ENCODE peak calls at places on chromosomes 13 and 19, in seven cellular contexts. Z, D, G, V, J, F and Y are unnamed samples.

GRCh38 chr19:10259162-10259905 is 7.3 kb downstream of the MRPL4 start:
- DNase-seq in V (peak), D (peak), F (peak), J (peak), Z (peak), G (peak), Y (peak)

GRCh38 chr19:1752009-1752756 is 1.1 kb upstream of the ONECUT3 start:
- DNase-seq in V (no peak), Z (no peak), F (no peak), J (no peak), G (peak), D (no peak), Y (no peak)

GRCh38 chr13:101757446-101758039 is 305.1 kb downstream of the ITGBL1 start:
- DNase-seq in V (peak), D (peak), G (no peak), F (peak), Z (no peak), J (no peak), Y (no peak)

GRCh38 chr13:26457212-26457611 is 100.3 kb upstream of the WASF3 start:
- DNase-seq in D (no peak), G (no peak), F (no peak), V (no peak), J (no peak), Z (no peak), Y (no peak)

GRCh38 chr13:23610966-23611486 is 40.8 kb downstream of the TNFRSF19 start:
- DNase-seq in D (no peak), Z (no peak), J (no peak), F (peak), G (no peak), V (peak), Y (no peak)

GRCh38 chr13:26340812-26341211 is 86.9 kb downstream of the CDK8 start:
- DNase-seq in V (peak), J (no peak), G (no peak), D (no peak), Z (no peak), F (peak), Y (no peak)

GRCh38 chr13:60329221-60329983 is 67.6 kb upstream of the TDRD3 start:
- DNase-seq in F (peak), Z (peak), J (peak), D (peak), V (peak), G (no peak), Y (no peak)

GRCh38 chr13:89930861-89931260 is 1416.6 kb upstream of the MIR17HG start:
- DNase-seq in F (no peak), V (no peak), J (no peak), Z (no peak), G (no peak), D (no peak), Y (no peak)

GRCh38 chr13:113929628-113930615 is 44.0 kb downstream of the C13orf46 start:
- DNase-seq in F (no peak), Z (no peak), G (no peak), D (no peak), J (no peak), V (no peak), Y (peak)
- TF ChIP-seq CTCF in F (no peak), Z (no peak), G (no peak), D (no peak), J (no peak), V (no peak), Y (no peak)

GRCh38 chr13:30803791-30804190 is 68.4 kb downstream of the ALOX5AP start:
- DNase-seq in V (no peak), J (no peak), Z (no peak), D (no peak), G (no peak), F (no peak), Y (no peak)
- TF ChIP-seq CTCF in V (no peak), J (no peak), Z (no peak), D (no peak), G (no peak), F (no peak), Y (no peak)

DNA sequence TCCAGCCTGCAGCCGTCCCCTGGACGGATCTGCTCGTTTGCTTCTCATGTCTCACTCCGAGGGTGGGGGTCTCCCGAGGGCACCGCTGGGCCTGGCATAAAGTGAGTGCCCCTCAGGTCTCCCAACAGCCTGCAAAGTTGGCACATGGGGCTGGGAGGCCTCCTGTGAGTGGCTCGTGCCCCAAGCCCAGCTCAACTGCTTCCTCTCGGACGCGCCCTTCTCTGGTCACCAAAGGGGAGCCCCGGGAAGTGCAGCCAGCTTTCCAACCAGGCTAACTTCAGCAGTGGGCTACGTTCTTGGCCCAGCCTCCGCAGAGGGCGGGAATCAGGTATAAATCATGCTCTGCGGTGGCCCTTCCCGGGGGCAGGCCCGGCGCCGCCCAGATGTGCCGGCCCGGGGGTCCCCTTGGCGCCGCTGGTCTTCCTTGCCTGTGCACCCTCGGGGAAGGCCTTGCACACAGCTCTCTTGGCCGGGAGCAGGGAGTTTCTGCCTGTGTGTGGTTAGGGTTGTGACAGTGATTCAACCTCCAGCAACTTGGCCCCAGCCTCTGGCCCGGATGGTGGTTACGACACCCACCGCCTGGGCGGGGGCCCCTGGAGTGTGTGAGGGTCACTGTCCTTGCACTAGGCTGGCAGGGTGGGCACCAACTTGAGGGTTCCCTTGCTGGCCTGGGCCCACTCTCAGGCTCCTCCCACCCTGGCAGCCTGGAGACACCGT is 20.7 kb downstream of the CEBPG start:
- DNase-seq in F (peak), G (peak), D (no peak), V (peak), Z (no peak), J (peak), Y (no peak)
- TF ChIP-seq CTCF in F (no peak), G (no peak), D (no peak), V (no peak), Z (no peak), J (no peak), Y (no peak)

DNA sequence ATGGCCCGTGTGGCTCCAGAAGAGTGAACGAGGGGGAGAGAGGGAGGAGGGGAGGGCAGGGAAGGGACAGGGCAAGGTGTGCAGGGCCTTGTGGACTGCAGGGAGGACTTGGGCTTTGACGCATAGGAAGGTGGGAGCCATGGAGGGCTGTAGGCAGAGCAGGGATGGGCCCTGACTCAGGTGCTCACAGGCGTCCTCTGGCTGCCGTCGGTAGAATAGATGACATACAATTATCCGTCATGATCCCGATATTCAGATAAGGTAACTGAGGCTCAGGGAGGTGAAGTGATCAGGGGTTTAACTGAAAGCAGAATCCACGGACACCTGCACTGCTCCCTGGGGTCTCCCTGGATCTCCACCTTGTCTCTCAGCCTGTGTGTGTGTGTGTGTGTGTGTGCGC is 3.4 kb downstream of the C3 start:
- DNase-seq in J (no peak), D (no peak), V (no peak), Z (no peak), F (no peak), G (peak), Y (no peak)
- TF ChIP-seq CTCF in J (no peak), D (no peak), V (peak), Z (no peak), F (peak), G (no peak), Y (no peak)

GRCh38 chr19:55471266-55471665 is 5.2 kb upstream of the ZNF628 start:
- DNase-seq in F (no peak), Z (no peak), V (no peak), J (no peak), G (no peak), D (no peak), Y (no peak)

GRCh38 chr19:55466246-55466614 is 1.7 kb upstream of the C19orf85 start:
- DNase-seq in J (no peak), V (no peak), Z (no peak), D (no peak), F (no peak), G (no peak), Y (no peak)

GRCh38 chr19:55467236-55468053 is 2.9 kb upstream of the C19orf85 start:
- DNase-seq in J (peak), G (peak), Z (peak), D (peak), F (peak), V (peak), Y (peak)

GRCh38 chr19:55465460-55466245 is 1.1 kb upstream of the C19orf85 start:
- DNase-seq in J (peak), G (peak), V (no peak), Z (no peak), F (no peak), D (no peak), Y (no peak)

DNA sequence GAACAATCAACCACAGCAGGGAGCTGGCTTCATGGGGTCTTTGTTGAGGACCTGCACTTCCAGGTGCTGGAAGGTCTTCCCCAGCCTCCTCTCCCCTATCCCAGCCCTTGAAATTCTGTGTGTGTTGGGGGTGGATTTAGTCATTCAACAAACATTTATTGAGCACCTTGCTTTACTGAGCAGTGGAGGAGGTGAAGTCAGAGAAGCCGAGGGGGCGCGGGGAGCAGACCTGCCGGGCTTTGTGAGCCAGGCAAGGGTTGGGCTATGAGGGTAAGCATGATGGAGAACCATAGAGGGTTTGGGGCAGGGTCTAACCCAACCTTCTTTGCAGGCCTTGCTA is 3.5 kb upstream of the C19orf85 start:
- DNase-seq in D (no peak), F (no peak), G (no peak), J (no peak), V (no peak), Z (no peak), Y (no peak)
- TF ChIP-seq CTCF in D (no peak), F (no peak), G (no peak), J (no peak), V (no peak), Z (peak), Y (peak)

GRCh38 chr19:2877398-2878331 is 10.5 kb downstream of the ZNF556 start:
- DNase-seq in D (no peak), F (no peak), V (no peak), Z (no peak), G (no peak), J (no peak), Y (no peak)
- TF ChIP-seq CTCF in D (no peak), F (no peak), V (no peak), Z (no peak), G (no peak), J (no peak), Y (no peak)